ENCODE peak calls at places on chromosomes 3 and 15, in four cellular contexts. I, S, E and B are unnamed samples.

GRCh38 chr15:43214169-43214568 is 6.6 kb downstream of the EPB42 start:
- DNase-seq in S (no peak), E (no peak), I (no peak), B (no peak)

GRCh38 chr3:124741027-124741426 is 10.8 kb downstream of the UMPS start:
- DNase-seq in E (no peak), I (no peak), S (no peak), B (no peak)

GRCh38 chr15:94206463-94207167 is 24.7 kb upstream of the MCTP2 start:
- DNase-seq in S (no peak), E (no peak), I (no peak), B (no peak)

GRCh38 chr15:75451202-75451673 is 252 bp downstream of the SIN3A start:
- DNase-seq in I (no peak), S (no peak), E (no peak), B (no peak)

GRCh38 chr3:132352556-132353143 is 35.4 kb downstream of the ACP3 start:
- DNase-seq in S (peak), E (peak), I (peak), B (peak)

GRCh38 chr15:62783303-62783957 is 259.1 kb upstream of the TPM1 start:
- DNase-seq in S (no peak), I (no peak), E (no peak), B (no peak)

GRCh38 chr15:69983696-69984265 is 113.9 kb downstream of the TLE3 start:
- DNase-seq in E (no peak), S (no peak), I (no peak), B (no peak)

GRCh38 chr3:160001850-160002623 is 13.4 kb downstream of the IL12A start:
- DNase-seq in E (no peak), I (no peak), S (no peak), B (no peak)

GRCh38 chr3:47010910-47011309 is 31.4 kb downstream of the NBEAL2 start:
- DNase-seq in I (no peak), S (no peak), E (no peak), B (no peak)

GRCh38 chr3:8663177-8664061 is 18.8 kb upstream of the SSUH2 start:
- DNase-seq in I (peak), S (peak), E (peak), B (peak)

GRCh38 chr15:90320062-90320884 is 31.8 kb upstream of the ZNF774 start:
- DNase-seq in I (peak), S (peak), E (peak), B (peak)

GRCh38 chr15:90316139-90316538 is 35.9 kb upstream of the ZNF774 start:
- DNase-seq in E (no peak), I (peak), S (no peak), B (no peak)

GRCh38 chr15:90320885-90321278 is 31.2 kb upstream of the ZNF774 start:
- DNase-seq in E (no peak), S (no peak), I (no peak), B (no peak)

GRCh38 chr15:90318591-90318990 is 33.5 kb upstream of the ZNF774 start:
- DNase-seq in S (no peak), I (no peak), E (no peak), B (no peak)

DNA sequence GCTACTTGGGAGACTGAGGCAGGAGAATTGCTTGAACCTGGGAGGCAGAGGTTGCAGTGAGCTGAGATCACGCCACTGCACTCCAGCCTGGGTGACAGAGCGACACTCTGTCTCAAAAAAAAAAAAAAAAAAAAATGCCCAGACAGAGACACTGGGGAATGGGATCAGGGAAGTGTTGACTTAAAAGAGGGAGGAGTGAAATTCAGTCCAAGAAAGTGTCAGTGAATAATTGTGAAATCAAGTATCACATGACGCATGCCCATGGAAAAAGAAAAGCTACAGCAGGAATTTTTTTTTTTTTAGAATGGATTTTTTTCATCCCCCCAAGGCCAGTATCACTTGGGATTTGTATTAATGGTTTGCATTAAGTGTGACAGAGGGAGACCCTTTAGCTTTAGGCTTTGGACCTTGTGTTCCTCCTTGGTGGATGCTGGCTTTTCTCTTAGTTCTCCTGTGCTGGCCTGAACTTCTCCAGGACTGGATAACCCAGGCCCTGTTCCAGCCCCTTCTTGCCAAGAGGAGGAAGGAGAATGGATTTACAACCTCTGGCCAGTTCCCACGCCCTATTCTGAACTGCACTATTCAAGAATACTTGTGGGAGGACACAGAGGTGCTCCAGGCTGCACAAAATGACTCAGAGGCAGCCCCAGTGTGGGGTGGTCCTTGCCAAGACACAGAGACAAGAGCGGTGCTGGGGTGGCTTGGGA is 36.7 kb upstream of the ZNF774 start:
- DNase-seq in E (peak), S (no peak), I (peak), B (no peak)
- TF ChIP-seq TAF1 in E (no peak), S (no peak), I (no peak), B (no peak)

GRCh38 chr3:187967982-187968381 is 186.0 kb upstream of the LPP start:
- DNase-seq in I (no peak), S (no peak), E (no peak), B (no peak)

GRCh38 chr3:187967097-187967496 is 186.9 kb upstream of the LPP start:
- DNase-seq in I (no peak), E (no peak), S (no peak), B (no peak)

GRCh38 chr3:187969581-187969950 is 184.4 kb upstream of the LPP start:
- DNase-seq in I (no peak), E (no peak), S (no peak), B (no peak)

GRCh38 chr3:187970106-187970505 is 183.9 kb upstream of the LPP start:
- DNase-seq in E (no peak), I (no peak), S (no peak), B (no peak)

GRCh38 chr3:187968883-187969580 is 184.9 kb upstream of the LPP start:
- DNase-seq in E (peak), S (no peak), I (no peak), B (no peak)
- TF ChIP-seq POLR2AphosphoS5 in E (no peak), S (no peak), I (no peak), B (no peak)

GRCh38 chr3:66554178-66554577 is 53.4 kb upstream of the LRIG1 start:
- DNase-seq in E (no peak), S (no peak), I (no peak), B (no peak)
- TF ChIP-seq POLR2A in E (no peak), S (no peak), I (no peak), B (no peak)

GRCh38 chr3:184368116-184368803 is 6.8 kb downstream of the POLR2H start:
- DNase-seq in I (no peak), E (no peak), S (no peak), B (no peak)
- TF ChIP-seq TAF1 in I (no peak), E (no peak), S (no peak), B (no peak)

GRCh38 chr3:111538687-111539086 is 3.3 kb upstream of the CD96 start:
- DNase-seq in I (no peak), S (no peak), E (peak), B (no peak)
- TF ChIP-seq POLR2AphosphoS5 in I (no peak), S (no peak), E (no peak), B (no peak)

DNA sequence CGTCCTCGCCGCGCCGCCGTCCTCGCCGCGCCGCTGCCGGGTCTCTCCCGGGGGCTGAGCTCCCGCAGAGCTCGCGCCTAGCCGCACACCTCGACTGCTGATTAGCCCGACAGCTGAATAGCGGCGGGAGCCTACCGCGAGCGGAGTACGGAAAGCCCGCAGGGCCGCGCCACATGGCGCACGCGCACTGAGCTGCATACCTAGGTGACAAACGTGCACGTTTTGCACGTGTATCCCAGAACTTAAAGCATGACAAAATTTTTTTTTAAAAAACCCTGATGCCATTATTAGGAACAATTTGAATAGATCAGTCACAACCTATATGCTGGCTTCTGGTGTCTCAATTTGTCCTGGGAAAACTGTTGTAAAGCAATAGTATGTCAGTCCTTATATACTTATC is at the start of gene GOLGA8A:
- DNase-seq in S (peak), I (peak), E (peak), B (peak)
- TF ChIP-seq POLR2A in S (peak), I (no peak), E (no peak), B (peak)

GRCh38 chr15:51046799-51047449 is 47.8 kb downstream of the TNFAIP8L3 start:
- DNase-seq in I (no peak), E (peak), S (no peak), B (no peak)
- TF ChIP-seq TAF1 in I (no peak), E (no peak), S (no peak), B (no peak)

DNA sequence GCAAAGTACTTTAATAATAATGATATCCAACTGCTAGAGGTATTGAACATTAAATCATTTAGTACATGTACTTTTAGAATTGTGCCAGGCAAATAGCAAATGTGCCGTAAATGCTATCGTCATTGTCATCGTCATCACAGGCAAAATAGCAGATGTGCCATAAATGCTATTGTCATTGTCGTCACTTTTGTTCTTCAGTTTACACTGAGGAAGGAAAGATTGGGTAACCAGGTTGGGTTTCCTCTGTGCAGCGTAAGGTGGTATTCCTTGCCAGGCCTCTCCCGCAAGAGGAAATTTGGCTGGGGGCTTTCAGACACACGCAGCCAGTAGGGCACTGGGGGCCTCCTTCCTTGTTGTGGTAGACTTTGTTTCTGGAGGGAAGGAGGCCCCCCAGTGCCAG is 26.4 kb downstream of the ABHD17C start:
- DNase-seq in S (no peak), E (no peak), I (no peak), B (no peak)
- TF ChIP-seq POLR2AphosphoS5 in S (no peak), E (no peak), I (no peak), B (no peak)

GRCh38 chr3:184154909-184155643 is at the start of gene DVL3:
- DNase-seq in S (peak), E (peak), I (peak), B (peak)
- TF ChIP-seq POLR2A in S (no peak), E (no peak), I (no peak), B (no peak)